ENCODE peak calls at places on chromosomes 11 and 22, in four cellular contexts. M is IMR-90, U is mesendoderm, J is H1. A is an unnamed sample.

GRCh38 chr22:26953380-26953807 is 296.0 kb downstream of the MIAT start:
- DNase-seq in M (no peak), U (peak; percentile 86), J (peak; percentile 63), A (peak; percentile 48)

GRCh38 chr11:69825037-69825834 is 6.0 kb upstream of the FGF3 start:
- DNase-seq in M (no peak), U (no peak), J (no peak), A (no peak)

GRCh38 chr11:8477680-8478079 is 116.3 kb downstream of the STK33 start:
- DNase-seq in M (no peak), U (no peak), J (no peak), A (no peak)

GRCh38 chr11:33723238-33723881 is 12.9 kb downstream of the CD59 start:
- DNase-seq in M (peak; percentile 96), U (peak; percentile 92), J (no peak), A (no peak)

GRCh38 chr11:135073444-135073843 is 661.4 kb upstream of the B3GAT1 start:
- DNase-seq in M (no peak), U (peak; percentile 62), J (no peak), A (no peak)

GRCh38 chr11:69921429-69922014 is 102.3 kb upstream of the FGF3 start:
- DNase-seq in M (no peak), U (no peak), J (no peak), A (no peak)

GRCh38 chr11:14422052-14422813 is 63.2 kb upstream of the RRAS2 start:
- DNase-seq in M (peak; percentile 100), U (peak; percentile 100), J (peak; percentile 67), A (peak; percentile 90)

GRCh38 chr11:105852427-105852826 is 169.6 kb downstream of the MSANTD4 start:
- DNase-seq in M (no peak), U (no peak), J (no peak), A (no peak)

GRCh38 chr22:22880645-22881044 is 7.0 kb upstream of the IGLL5 start:
- DNase-seq in M (no peak), U (no peak), J (no peak), A (no peak)

GRCh38 chr11:45209480-45209879 is 63.0 kb downstream of the PRDM11 start:
- DNase-seq in M (no peak), U (no peak), J (no peak), A (no peak)

GRCh38 chr11:45847908-45848316 is 637 bp downstream of the CRY2 start:
- DNase-seq in M (peak; percentile 64), U (peak; percentile 90), J (no peak), A (peak; percentile 59)

GRCh38 chr11:101262995-101263394 is 133.4 kb upstream of the PGR start:
- DNase-seq in M (no peak), U (no peak), J (no peak), A (no peak)

GRCh38 chr11:101269990-101270660 is 140.5 kb upstream of the PGR start:
- DNase-seq in M (no peak), U (no peak), J (no peak), A (no peak)

GRCh38 chr11:101269390-101269789 is 139.8 kb upstream of the PGR start:
- DNase-seq in M (no peak), U (no peak), J (no peak), A (no peak)

GRCh38 chr11:101264303-101264702 is 134.7 kb upstream of the PGR start:
- DNase-seq in M (no peak), U (no peak), J (no peak), A (no peak)

GRCh38 chr11:101267654-101268053 is 138.0 kb upstream of the PGR start:
- DNase-seq in M (no peak), U (no peak), J (no peak), A (no peak)
- H3K56ac ChIP-seq in M (no peak overlapping the region), U (no peak overlapping the region), J (no peak overlapping the region), A (no peak overlapping the region)

GRCh38 chr11:94400075-94400838 is 962 bp downstream of the GPR83 start:
- DNase-seq in M (no peak), U (no peak), J (no peak), A (no peak)
- H3K56ac ChIP-seq in M (no peak overlapping the region), U (peak overlapping the region; percentile 84), J (no peak overlapping the region), A (no peak overlapping the region)

DNA sequence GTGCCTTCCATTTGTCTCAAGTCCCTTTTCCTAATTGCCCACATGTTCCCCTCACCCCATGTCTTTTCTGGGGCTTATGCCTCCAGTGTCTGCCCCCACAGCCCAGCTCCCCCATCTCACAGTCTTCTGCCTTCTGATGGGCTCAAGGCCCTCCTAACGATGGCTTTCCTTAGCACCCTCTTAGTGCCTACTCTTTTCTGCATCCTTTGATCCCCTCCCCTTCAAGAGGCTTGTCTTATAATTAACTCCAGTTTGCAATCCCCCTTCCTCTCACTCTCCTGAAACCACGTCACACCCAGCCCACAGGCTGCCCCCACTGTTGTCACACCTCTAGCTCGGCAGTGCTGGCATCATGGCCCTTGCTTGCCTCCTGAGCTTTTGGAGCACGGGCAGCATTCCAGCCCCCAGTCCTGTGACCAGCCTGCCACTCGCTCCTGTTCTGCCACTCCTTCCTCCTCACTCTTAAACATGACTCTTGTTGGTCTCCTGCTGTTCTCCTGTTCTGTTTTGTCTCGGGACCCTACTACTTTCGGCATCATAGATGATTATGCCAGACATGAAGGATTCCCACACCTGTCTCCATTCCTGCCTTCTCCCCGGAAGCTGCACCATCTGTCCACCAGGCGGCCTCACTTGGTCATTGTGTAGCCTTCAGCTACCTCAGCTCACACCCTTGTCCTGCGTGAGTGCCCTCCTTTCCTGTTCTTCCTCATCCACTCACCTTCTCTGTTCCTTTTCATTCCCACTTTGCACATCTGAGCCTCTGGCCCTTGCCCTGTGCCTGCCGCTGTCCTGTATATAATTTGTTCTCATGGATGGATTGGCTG is 26.1 kb downstream of the UBE2L3 start:
- DNase-seq in M (no peak), U (peak; percentile 59), J (peak; percentile 56), A (peak; percentile 54)
- H3K56ac ChIP-seq in M (no peak overlapping the region), U (no peak overlapping the region), J (no peak overlapping the region), A (no peak overlapping the region)

DNA sequence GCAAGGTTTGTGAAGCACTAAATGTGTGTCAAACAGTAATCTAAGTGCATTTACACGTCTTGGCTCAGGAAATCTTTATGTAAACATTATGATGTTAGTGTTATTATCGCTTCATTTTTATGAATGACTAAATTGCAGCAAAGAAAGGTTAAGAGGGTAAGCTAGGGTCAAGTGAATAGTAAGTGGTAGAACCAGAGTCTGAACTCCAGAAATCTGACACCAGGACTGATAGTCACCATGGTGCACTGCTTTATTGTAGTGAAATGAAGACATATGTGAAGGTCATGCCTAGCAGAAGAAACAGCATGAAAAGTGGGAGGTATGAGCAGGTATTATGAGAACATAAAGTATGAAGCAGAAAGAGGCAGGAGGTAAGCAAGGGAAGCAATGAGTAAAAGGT is 368.7 kb upstream of the TENM4 start:
- DNase-seq in M (no peak), U (no peak), J (no peak), A (no peak)
- H3K56ac ChIP-seq in M (no peak overlapping the region), U (no peak overlapping the region), J (no peak overlapping the region), A (no peak overlapping the region)

GRCh38 chr22:20552450-20552894 is 45.1 kb downstream of the MED15 start:
- DNase-seq in M (peak; percentile 42), U (no peak), J (no peak), A (no peak)

GRCh38 chr22:20551805-20552449 is 44.5 kb downstream of the MED15 start:
- DNase-seq in M (no peak), U (no peak), J (no peak), A (no peak)

GRCh38 chr22:20553947-20554741 is 46.7 kb downstream of the MED15 start:
- DNase-seq in M (no peak), U (no peak), J (no peak), A (no peak)

GRCh38 chr22:20552913-20553401 is 45.5 kb downstream of the MED15 start:
- DNase-seq in M (peak; percentile 83), U (no peak), J (no peak), A (no peak)

DNA sequence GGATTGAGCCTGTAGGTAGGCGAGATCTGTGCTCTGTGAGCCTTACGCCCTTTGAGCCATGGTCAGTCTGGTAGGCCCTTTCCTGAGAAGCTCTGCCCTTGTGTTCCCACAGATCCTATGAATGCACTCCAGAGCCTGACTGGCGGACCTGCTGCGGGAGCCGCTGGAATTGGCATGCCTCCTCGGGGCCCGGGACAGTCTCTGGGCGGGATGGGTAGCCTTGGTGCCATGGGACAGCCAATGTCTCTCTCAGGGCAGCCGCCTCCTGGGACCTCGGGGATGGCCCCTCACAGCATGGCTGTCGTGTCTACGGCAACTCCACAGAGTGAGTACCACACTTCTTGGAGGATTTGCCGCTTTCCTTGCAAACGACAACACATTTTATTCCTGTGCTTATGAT is 47.4 kb downstream of the MED15 start:
- DNase-seq in M (no peak), U (no peak), J (no peak), A (no peak)
- H3K56ac ChIP-seq in M (no peak overlapping the region), U (no peak overlapping the region), J (no peak overlapping the region), A (no peak overlapping the region)

GRCh38 chr11:101880208-101880607 is 34.6 kb upstream of the CEP126 start:
- DNase-seq in M (peak; percentile 79), U (peak; percentile 66), J (no peak), A (no peak)

GRCh38 chr11:101885631-101886030 is 29.2 kb upstream of the CEP126 start:
- DNase-seq in M (no peak), U (no peak), J (no peak), A (no peak)

DNA sequence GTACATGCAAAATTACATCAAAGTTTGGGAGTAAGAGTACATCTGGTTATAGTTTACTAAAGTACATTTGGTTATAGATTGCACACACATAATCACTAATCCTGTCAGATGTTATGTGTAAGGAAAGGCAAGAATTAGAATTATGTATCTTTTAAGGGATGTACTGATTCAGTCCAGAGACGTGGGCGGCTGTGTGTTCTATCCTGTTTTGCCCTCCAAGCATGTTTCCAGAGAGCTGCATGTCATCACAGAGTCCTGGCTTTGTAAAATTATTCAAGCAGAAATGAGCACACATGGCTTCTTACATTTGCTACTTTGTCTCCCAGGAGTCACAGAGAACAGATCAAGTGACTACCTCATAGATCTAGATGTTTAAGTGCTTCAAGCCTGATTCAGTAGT is 33.2 kb upstream of the CEP126 start:
- DNase-seq in M (peak; percentile 30), U (no peak), J (no peak), A (no peak)
- H3K56ac ChIP-seq in M (no peak overlapping the region), U (no peak overlapping the region), J (no peak overlapping the region), A (no peak overlapping the region)

GRCh38 chr11:88202498-88202897 is 27.3 kb upstream of the RAB38 start:
- DNase-seq in M (no peak), U (no peak), J (no peak), A (no peak)
- H3K56ac ChIP-seq in M (no peak overlapping the region), U (no peak overlapping the region), J (no peak overlapping the region), A (no peak overlapping the region)

DNA sequence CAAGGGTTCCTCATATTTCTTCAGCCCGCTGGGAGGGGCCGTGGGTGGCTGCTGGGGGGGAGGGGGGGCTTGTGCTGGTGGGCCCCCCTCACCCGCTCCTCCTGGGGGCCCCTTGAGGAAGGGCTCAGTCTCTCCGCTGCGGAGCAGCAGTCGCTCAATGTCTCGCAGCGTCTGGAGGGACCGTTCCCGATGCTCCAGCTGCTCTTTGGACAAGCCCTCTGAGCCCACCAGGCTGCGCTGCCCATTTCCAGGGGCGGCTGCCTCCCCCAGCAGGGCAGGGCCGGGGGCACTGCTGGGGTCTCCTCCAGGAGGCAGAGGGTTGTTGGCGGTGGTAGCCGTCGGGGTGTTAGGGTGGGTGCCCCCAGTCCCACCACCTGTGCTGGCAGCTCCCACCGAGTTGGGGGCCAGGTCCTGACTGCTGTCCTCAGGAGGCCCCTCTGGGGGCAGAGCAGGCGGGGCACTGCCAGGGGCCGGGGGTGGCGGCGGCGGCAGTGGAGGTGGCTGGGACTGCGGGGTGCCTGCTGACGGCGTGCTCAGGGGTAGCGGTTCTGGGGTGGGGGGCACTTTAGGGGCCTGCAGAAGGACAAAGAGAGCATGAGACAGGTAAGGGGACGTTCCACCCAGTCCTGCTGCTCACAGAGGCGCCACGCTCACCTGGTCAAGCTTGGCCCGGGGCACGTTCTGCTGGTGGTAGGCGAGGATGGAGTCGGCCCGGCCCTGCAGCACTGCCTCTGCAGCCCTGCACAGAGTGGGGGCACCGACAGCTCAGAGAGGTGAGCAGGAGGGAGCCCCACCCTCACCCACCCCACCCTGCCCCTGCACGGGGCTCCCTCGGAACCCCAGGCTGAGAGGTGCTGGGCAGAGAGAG is 18.9 kb downstream of the CXCR5 start:
- DNase-seq in M (no peak), U (no peak), J (no peak), A (no peak)
- H3K56ac ChIP-seq in M (no peak overlapping the region), U (no peak overlapping the region), J (no peak overlapping the region), A (no peak overlapping the region)